ENCODE peak calls at places on chromosomes 6 and 20, in ten cellular contexts. L is stromal cell of bone marrow; Z is HTR-8/SVneo; T is NCI-H446; N is lower leg skin; I is RPMI7951; C is stimulated activated CD8-positive, alpha-beta memory T cell treated with anti-CD3 and anti-CD28 coated beads, Interleukin-7, amount 100 ng/mL, for 4 hours; P is mucosa of descending colon; E is foreskin melanocyte; X is GM20000. R is an unnamed sample.

GRCh38 chr6:93418113-93418447 is 1.3 kb downstream of the EPHA7 start:
- DNase-seq in L (no peak), Z (no peak), T (no peak), N (no peak), I (no peak), C (no peak), P (no peak), E (no peak), X (peak), R (no peak)

GRCh38 chr20:33674294-33675126 is at the start of gene NECAB3:
- DNase-seq in L (no peak), Z (peak), T (peak), N (peak), I (peak), C (no peak), P (peak), E (no peak), X (peak), R (peak)

GRCh38 chr6:159170333-159170672 is 1.1 kb downstream of the FNDC1 start:
- DNase-seq in L (no peak), Z (no peak), T (no peak), N (no peak), I (no peak), C (no peak), P (no peak), E (no peak), X (no peak), R (no peak)

GRCh38 chr6:7262037-7262461 is 51.0 kb downstream of the SSR1 start:
- DNase-seq in L (no peak), Z (no peak), T (peak), N (peak), I (peak), C (no peak), P (peak), E (no peak), X (no peak), R (peak)

GRCh38 chr20:8608470-8608869 is 460.4 kb upstream of the PLCB4 start:
- DNase-seq in L (no peak), Z (no peak), T (no peak), N (no peak), I (no peak), C (no peak), P (no peak), E (no peak), X (no peak), R (no peak)

GRCh38 chr6:16727996-16728395 is 33.3 kb downstream of the ATXN1 start:
- DNase-seq in L (no peak), Z (no peak), T (no peak), N (no peak), I (peak), C (no peak), P (no peak), E (no peak), X (no peak), R (no peak)

GRCh38 chr6:11315743-11316437 is 83.4 kb upstream of the NEDD9 start:
- DNase-seq in L (peak), Z (peak), T (no peak), N (peak), I (peak), C (no peak), P (no peak), E (no peak), X (no peak), R (peak)

GRCh38 chr6:156348376-156348775 is 428.8 kb upstream of the ARID1B start:
- DNase-seq in L (no peak), Z (no peak), T (no peak), N (no peak), I (no peak), C (no peak), P (no peak), E (no peak), X (no peak), R (no peak)

GRCh38 chr20:58469500-58470129 is 45.6 kb downstream of the APCDD1L start:
- DNase-seq in L (no peak), Z (no peak), T (no peak), N (no peak), I (no peak), C (no peak), P (no peak), E (no peak), X (no peak), R (no peak)

GRCh38 chr6:166438211-166438861 is 55.6 kb upstream of the MPC1 start:
- DNase-seq in L (no peak), Z (no peak), T (no peak), N (peak), I (no peak), C (no peak), P (no peak), E (no peak), X (no peak), R (no peak)

GRCh38 chr6:11021714-11022113 is 22.4 kb downstream of the ELOVL2 start:
- DNase-seq in L (no peak), Z (no peak), T (no peak), N (no peak), I (no peak), C (no peak), P (no peak), E (no peak), X (no peak), R (no peak)

GRCh38 chr6:139996253-139996834 is 621.9 kb upstream of the CITED2 start:
- DNase-seq in L (no peak), Z (no peak), T (no peak), N (no peak), I (peak), C (no peak), P (no peak), E (no peak), X (peak), R (no peak)

GRCh38 chr20:25127761-25128537 is 46.0 kb upstream of the VSX1 start:
- DNase-seq in L (no peak), Z (no peak), T (no peak), N (no peak), I (no peak), C (no peak), P (no peak), E (peak), X (no peak), R (no peak)

GRCh38 chr20:23156170-23156841 is 70.2 kb upstream of the CD93 start:
- DNase-seq in L (peak), Z (peak), T (no peak), N (no peak), I (peak), C (no peak), P (no peak), E (peak), X (no peak), R (peak)

GRCh38 chr6:36387440-36388303 is at the start of gene ETV7:
- DNase-seq in L (peak), Z (no peak), T (no peak), N (no peak), I (peak), C (peak), P (peak), E (no peak), X (peak), R (peak)

GRCh38 chr6:157669747-157670216 is 153.3 kb upstream of the SNX9 start:
- DNase-seq in L (peak), Z (peak), T (peak), N (peak), I (peak), C (no peak), P (peak), E (peak), X (no peak), R (peak)

GRCh38 chr6:2632943-2633584 is 117.7 kb downstream of the MYLK4 start:
- DNase-seq in L (no peak), Z (no peak), T (peak), N (no peak), I (no peak), C (no peak), P (no peak), E (no peak), X (no peak), R (no peak)

GRCh38 chr6:155528982-155529453 is 73.4 kb upstream of the NOX3 start:
- DNase-seq in L (peak), Z (peak), T (no peak), N (no peak), I (peak), C (no peak), P (no peak), E (peak), X (peak), R (no peak)

GRCh38 chr6:125153541-125154183 is at the start of gene TPD52L1:
- DNase-seq in L (peak), Z (peak), T (peak), N (peak), I (peak), C (peak), P (peak), E (peak), X (peak), R (peak)

GRCh38 chr6:27139753-27140522 is 107.6 kb upstream of the PRSS16 start:
- DNase-seq in L (no peak), Z (no peak), T (no peak), N (no peak), I (peak), C (no peak), P (no peak), E (peak), X (no peak), R (peak)